ENCODE peak calls at places on chromosomes 5 and 9, in four cellular contexts. Y, M, L and I are unnamed samples.
A peak's percentile ranks its signal among the peaks of the same experiment; 100 is the strongest.

GRCh38 chr9:129097671-129098306 is 12.8 kb downstream of the CRAT start:
- DNase-seq in Y (no peak), M (no peak), L (no peak), I (no peak)

GRCh38 chr5:172009536-172010270 is 3.3 kb upstream of the FBXW11 start:
- DNase-seq in Y (no peak), M (no peak), L (no peak), I (no peak)

GRCh38 chr9:27353405-27354229 is 56.7 kb upstream of the EQTN start:
- DNase-seq in Y (no peak), M (no peak), L (no peak), I (no peak)

GRCh38 chr5:172076783-172077244 is 70.4 kb upstream of the FBXW11 start:
- DNase-seq in Y (no peak), M (no peak), L (no peak), I (no peak)

GRCh38 chr5:96627792-96628191 is 34.4 kb upstream of the CAST start:
- DNase-seq in Y (peak; percentile 62), M (no peak), L (no peak), I (no peak)

GRCh38 chr5:112226215-112226614 is 192.9 kb downstream of the EPB41L4A start:
- DNase-seq in Y (no peak), M (no peak), L (no peak), I (no peak)

GRCh38 chr9:124939944-124940343 is 939 bp downstream of the GOLGA1 start:
- DNase-seq in Y (no peak), M (peak; percentile 17), L (no peak), I (no peak)

GRCh38 chr5:172953776-172954189 is 5.4 kb upstream of the RPL26L1 start:
- DNase-seq in Y (peak; percentile 25), M (no peak), L (no peak), I (peak; percentile 60)

GRCh38 chr9:129289131-129289731 is 111.2 kb upstream of the IER5L start:
- DNase-seq in Y (no peak), M (no peak), L (peak; percentile 20), I (no peak)

GRCh38 chr5:2848634-2849033 is 97.2 kb upstream of the IRX2 start:
- DNase-seq in Y (peak; percentile 24), M (no peak), L (no peak), I (peak; percentile 41)

GRCh38 chr5:175560011-175560410 is 81.7 kb downstream of the SFXN1 start:
- DNase-seq in Y (no peak), M (no peak), L (no peak), I (no peak)

GRCh38 chr5:54440456-54440893 is 15.0 kb upstream of the HSPB3 start:
- DNase-seq in Y (no peak), M (no peak), L (no peak), I (no peak)

GRCh38 chr9:127448112-127448805 is 2.9 kb downstream of the RPL12 start:
- DNase-seq in Y (no peak), M (no peak), L (no peak), I (no peak)

GRCh38 chr9:35526087-35526801 is 36.3 kb downstream of the RUSC2 start:
- DNase-seq in Y (peak; percentile 13), M (no peak), L (no peak), I (no peak)

GRCh38 chr5:89447027-89447426 is 564.0 kb upstream of the MEF2C start:
- DNase-seq in Y (no peak), M (no peak), L (no peak), I (no peak)

GRCh38 chr5:27855491-27855890 is 817.1 kb upstream of the CDH9 start:
- DNase-seq in Y (peak; percentile 37), M (no peak), L (no peak), I (no peak)

GRCh38 chr5:125272364-125272763 is 525.9 kb upstream of the ZNF608 start:
- DNase-seq in Y (no peak), M (no peak), L (no peak), I (no peak)

GRCh38 chr5:138503487-138504270 is 38.4 kb downstream of the EGR1 start:
- DNase-seq in Y (peak; percentile 66), M (peak; percentile 80), L (no peak), I (peak; percentile 86)

GRCh38 chr5:131163315-131164119 is 1.5 kb downstream of the HINT1 start:
- DNase-seq in Y (peak; percentile 30), M (peak; percentile 45), L (no peak), I (peak; percentile 36)

GRCh38 chr5:81021486-81021885 is 61.3 kb downstream of the RASGRF2 start:
- DNase-seq in Y (no peak), M (no peak), L (no peak), I (no peak)

DNA sequence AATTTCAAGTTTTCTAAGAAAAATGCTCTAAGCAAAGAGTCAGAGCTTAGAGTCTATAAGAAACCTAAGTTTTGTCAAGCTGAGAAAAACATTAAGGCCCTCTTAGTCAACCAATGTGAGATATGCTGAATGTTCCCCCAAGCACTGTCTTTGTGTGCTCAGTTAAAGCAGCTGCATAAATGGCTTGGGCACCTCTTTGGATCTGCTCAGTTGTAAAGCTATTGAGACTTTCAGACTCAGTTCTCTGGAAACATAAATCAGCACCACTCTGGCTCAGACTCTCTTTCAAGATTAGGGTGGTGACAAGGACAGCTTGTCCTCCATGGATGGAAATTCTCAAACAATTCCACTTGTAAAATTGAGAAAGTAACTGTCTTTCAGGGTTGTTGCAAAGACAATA is 807.9 kb downstream of the PRELID2 start:
- DNase-seq in Y (no peak), M (no peak), L (no peak), I (no peak)
- H3K27ac ChIP-seq in Y (no peak overlapping the region), M (no peak overlapping the region), L (no peak overlapping the region), I (no peak overlapping the region)

DNA sequence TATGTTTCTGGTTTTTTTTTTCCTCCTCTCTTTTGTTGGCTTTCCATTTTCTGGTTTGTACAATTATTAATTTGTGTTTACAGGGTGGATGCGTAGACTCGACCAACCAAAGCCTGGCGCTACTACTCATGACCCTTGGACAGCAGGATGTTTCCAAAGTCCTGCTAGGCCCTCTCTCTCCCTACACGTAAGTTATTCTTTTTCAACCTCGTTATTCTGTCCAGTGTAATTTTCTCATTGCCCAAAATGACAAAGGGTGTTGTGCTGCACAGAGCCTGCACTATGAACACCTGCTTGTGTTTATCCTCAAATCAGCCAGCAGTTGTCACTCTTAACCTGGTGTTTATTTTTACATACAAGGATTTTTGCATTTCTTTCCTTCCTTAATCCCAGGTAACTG is 56.6 kb downstream of the RCL1 start:
- DNase-seq in Y (peak; percentile 13), M (no peak), L (no peak), I (no peak)
- TF ChIP-seq CTCF in Y (peak; percentile 49), M (peak; percentile 44), L (no peak), I (peak; percentile 9)

GRCh38 chr5:73722224-73722623 is 96.2 kb downstream of the ARHGEF28 start:
- DNase-seq in Y (no peak), M (no peak), L (no peak), I (no peak)

GRCh38 chr5:73716284-73716808 is 90.3 kb downstream of the ARHGEF28 start:
- DNase-seq in Y (no peak), M (no peak), L (no peak), I (no peak)

GRCh38 chr5:73718762-73719161 is 92.8 kb downstream of the ARHGEF28 start:
- DNase-seq in Y (no peak), M (no peak), L (no peak), I (no peak)

GRCh38 chr5:73719616-73720015 is 93.6 kb downstream of the ARHGEF28 start:
- DNase-seq in Y (no peak), M (no peak), L (no peak), I (no peak)
- H3K27ac ChIP-seq in Y (no peak overlapping the region), M (no peak overlapping the region), L (no peak overlapping the region), I (no peak overlapping the region)

GRCh38 chr9:114263853-114264510 is 58.9 kb upstream of the ORM1 start:
- DNase-seq in Y (no peak), M (peak; percentile 48), L (no peak), I (no peak)
- TF ChIP-seq CTCF in Y (no peak), M (peak; percentile 45), L (peak; percentile 9), I (no peak)